ENCODE peak calls at places on chromosome 11, in eight cellular contexts. B is foreskin keratinocyte; M is retina; O is SK-N-SH; L is stimulated activated CD4-positive, alpha-beta T cell treated with anti-CD3 and anti-CD28 coated beads, Interleukin-2, amount 100 ng/mL, for 24 hours; P is NCI-H1048; D is IMR-90; E is HEK293T. K is an unnamed sample.

GRCh38 chr11:94058630-94059029 is 37.5 kb downstream of the HEPHL1 start:
- DNase-seq in B (no peak), M (no peak), O (no peak), L (no peak), P (no peak), D (no peak), E (no peak), K (no peak)

GRCh38 chr11:125591659-125592304 is 870 bp upstream of the STT3A start:
- DNase-seq in B (peak), M (no peak), O (peak), L (peak), P (no peak), D (peak), E (peak), K (peak)

GRCh38 chr11:68804786-68805185 is 36.9 kb downstream of the CPT1A start:
- DNase-seq in B (no peak), M (no peak), O (no peak), L (no peak), P (no peak), D (no peak), E (no peak), K (no peak)

GRCh38 chr11:14764899-14765527 is 121.4 kb downstream of the PDE3B start:
- DNase-seq in B (peak), M (no peak), O (peak), L (no peak), P (no peak), D (peak), E (peak), K (no peak)

GRCh38 chr11:114821626-114822025 is 143.3 kb downstream of the NXPE2 start:
- DNase-seq in B (no peak), M (no peak), O (no peak), L (no peak), P (no peak), D (peak), E (no peak), K (no peak)

GRCh38 chr11:64384981-64385952 is 26.3 kb downstream of the RPS6KA4 start:
- DNase-seq in B (no peak), M (no peak), O (no peak), L (no peak), P (no peak), D (no peak), E (no peak), K (peak)

GRCh38 chr11:94885133-94885532 is 88.2 kb downstream of the CWC15 start:
- DNase-seq in B (peak), M (no peak), O (no peak), L (no peak), P (no peak), D (no peak), E (peak), K (no peak)

GRCh38 chr11:9874466-9874865 is 210.6 kb downstream of the SWAP70 start:
- DNase-seq in B (no peak), M (no peak), O (no peak), L (no peak), P (no peak), D (no peak), E (no peak), K (peak)

GRCh38 chr11:81700061-81700460 is 1033.6 kb downstream of the FAM181B start:
- DNase-seq in B (no peak), M (no peak), O (no peak), L (no peak), P (no peak), D (no peak), E (no peak), K (no peak)

GRCh38 chr11:11735586-11735985 is 106.2 kb upstream of the USP47 start:
- DNase-seq in B (no peak), M (no peak), O (no peak), L (no peak), P (no peak), D (no peak), E (peak), K (no peak)

GRCh38 chr11:71327156-71328085 is 75.0 kb upstream of the SHANK2 start:
- DNase-seq in B (no peak), M (no peak), O (no peak), L (no peak), P (no peak), D (no peak), E (no peak), K (no peak)

GRCh38 chr11:134282121-134283045 is 6.2 kb downstream of the GLB1L3 start:
- DNase-seq in B (no peak), M (no peak), O (no peak), L (no peak), P (no peak), D (no peak), E (no peak), K (no peak)